ENCODE peak calls at places on chromosomes 13 and 19, in five cellular contexts. One of them, this sample, is unnamed.
A peak's percentile ranks its signal among the peaks of the same experiment; 100 is the strongest.

GRCh38 chr13:74026753-74027152 is 107.5 kb downstream of the KLF12 start:
- DNase-seq in T follicular helper cell: peak; percentile 59
- DNase-seq in anterior cingulate cortex: no peak
- DNase-seq in T-helper 2 cell: peak; percentile 70
- DNase-seq in T-helper 1 cell: peak; percentile 73
- DNase-seq in this sample: no peak

GRCh38 chr13:109584844-109585361 is 201.5 kb downstream of the IRS2 start:
- DNase-seq in T follicular helper cell: no peak
- DNase-seq in anterior cingulate cortex: no peak
- DNase-seq in T-helper 2 cell: no peak
- DNase-seq in T-helper 1 cell: no peak
- DNase-seq in this sample: no peak

GRCh38 chr19:50358483-50359431 is 6.7 kb downstream of the NAPSA start:
- DNase-seq in T follicular helper cell: peak; percentile 70
- DNase-seq in anterior cingulate cortex: peak; percentile 44
- DNase-seq in T-helper 2 cell: peak; percentile 66
- DNase-seq in T-helper 1 cell: peak; percentile 82
- DNase-seq in this sample: peak; percentile 73

GRCh38 chr13:30409911-30410704 is 12.2 kb upstream of the UBE2L5 start:
- DNase-seq in T follicular helper cell: no peak
- DNase-seq in anterior cingulate cortex: no peak
- DNase-seq in T-helper 2 cell: no peak
- DNase-seq in T-helper 1 cell: no peak
- DNase-seq in this sample: no peak

GRCh38 chr13:98998831-98999634 is 21.2 kb upstream of the DOCK9 start:
- DNase-seq in T follicular helper cell: peak; percentile 21
- DNase-seq in anterior cingulate cortex: no peak
- DNase-seq in T-helper 2 cell: peak; percentile 27
- DNase-seq in T-helper 1 cell: peak; percentile 65
- DNase-seq in this sample: no peak

GRCh38 chr13:28492527-28493367 is 2.2 kb downstream of the FLT1 start:
- DNase-seq in T follicular helper cell: peak; percentile 25
- DNase-seq in anterior cingulate cortex: no peak
- DNase-seq in T-helper 2 cell: peak; percentile 3
- DNase-seq in T-helper 1 cell: peak; percentile 78
- DNase-seq in this sample: no peak

GRCh38 chr13:40187324-40187795 is 479.1 kb downstream of the FOXO1 start:
- DNase-seq in T follicular helper cell: peak; percentile 75
- DNase-seq in anterior cingulate cortex: no peak
- DNase-seq in T-helper 2 cell: peak; percentile 79
- DNase-seq in T-helper 1 cell: peak; percentile 84
- DNase-seq in this sample: no peak

GRCh38 chr19:43639507-43640423 is at the start of gene CADM4:
- DNase-seq in T follicular helper cell: peak; percentile 36
- DNase-seq in anterior cingulate cortex: peak; percentile 49
- DNase-seq in T-helper 2 cell: peak; percentile 24
- DNase-seq in T-helper 1 cell: peak; percentile 39
- DNase-seq in this sample: peak; percentile 88

GRCh38 chr13:26445092-26445491 is 112.4 kb upstream of the WASF3 start:
- DNase-seq in T follicular helper cell: no peak
- DNase-seq in anterior cingulate cortex: no peak
- DNase-seq in T-helper 2 cell: no peak
- DNase-seq in T-helper 1 cell: no peak
- DNase-seq in this sample: no peak

GRCh38 chr13:30618186-30618937 is 642 bp downstream of the USPL1 start:
- DNase-seq in T follicular helper cell: peak; percentile 3
- DNase-seq in anterior cingulate cortex: no peak
- DNase-seq in T-helper 2 cell: no peak
- DNase-seq in T-helper 1 cell: no peak
- DNase-seq in this sample: no peak

This sample was measured in cerebellum.